ENCODE peak calls at places on chromosomes 1 and 21, in seven cellular contexts. One of them, this sample, is unnamed.
A peak's percentile ranks its signal among the peaks of the same experiment; 100 is the strongest.

GRCh38 chr1:113940365-113941244 is 11.5 kb downstream of the HIPK1 start:
- DNase-seq in endodermal cell: no peak
- DNase-seq in sigmoid colon: no peak
- DNase-seq in CD8-positive, alpha-beta memory T cell: peak; percentile 71
- DNase-seq in naive thymus-derived CD8-positive, alpha-beta T cell: no peak
- DNase-seq in hippocampal formation: no peak
- DNase-seq in GM04504: no peak
- DNase-seq in this sample: no peak

GRCh38 chr1:64513557-64513956 is 43.6 kb downstream of the CACHD1 start:
- DNase-seq in endodermal cell: no peak
- DNase-seq in sigmoid colon: no peak
- DNase-seq in CD8-positive, alpha-beta memory T cell: no peak
- DNase-seq in naive thymus-derived CD8-positive, alpha-beta T cell: no peak
- DNase-seq in hippocampal formation: no peak
- DNase-seq in GM04504: no peak
- DNase-seq in this sample: no peak

GRCh38 chr1:182713939-182714338 is 29.6 kb upstream of the RGS8 start:
- DNase-seq in endodermal cell: no peak
- DNase-seq in sigmoid colon: no peak
- DNase-seq in CD8-positive, alpha-beta memory T cell: no peak
- DNase-seq in naive thymus-derived CD8-positive, alpha-beta T cell: no peak
- DNase-seq in hippocampal formation: no peak
- DNase-seq in GM04504: no peak
- DNase-seq in this sample: no peak

GRCh38 chr1:239558992-239559391 is 172.6 kb downstream of the CHRM3 start:
- DNase-seq in endodermal cell: no peak
- DNase-seq in sigmoid colon: no peak
- DNase-seq in CD8-positive, alpha-beta memory T cell: no peak
- DNase-seq in naive thymus-derived CD8-positive, alpha-beta T cell: no peak
- DNase-seq in hippocampal formation: no peak
- DNase-seq in GM04504: no peak
- DNase-seq in this sample: peak; percentile 19

GRCh38 chr1:228283476-228284147 is 75.8 kb downstream of the OBSCN start:
- DNase-seq in endodermal cell: peak; percentile 31
- DNase-seq in sigmoid colon: peak; percentile 60
- DNase-seq in CD8-positive, alpha-beta memory T cell: no peak
- DNase-seq in naive thymus-derived CD8-positive, alpha-beta T cell: no peak
- DNase-seq in hippocampal formation: no peak
- DNase-seq in GM04504: no peak
- DNase-seq in this sample: no peak

GRCh38 chr1:30609336-30610280 is 113.8 kb downstream of the MATN1 start:
- DNase-seq in endodermal cell: peak; percentile 33
- DNase-seq in sigmoid colon: no peak
- DNase-seq in CD8-positive, alpha-beta memory T cell: no peak
- DNase-seq in naive thymus-derived CD8-positive, alpha-beta T cell: no peak
- DNase-seq in hippocampal formation: no peak
- DNase-seq in GM04504: no peak
- DNase-seq in this sample: no peak

GRCh38 chr1:30413606-30414005 is 309.8 kb downstream of the MATN1 start:
- DNase-seq in endodermal cell: peak; percentile 23
- DNase-seq in sigmoid colon: peak; percentile 36
- DNase-seq in CD8-positive, alpha-beta memory T cell: no peak
- DNase-seq in naive thymus-derived CD8-positive, alpha-beta T cell: no peak
- DNase-seq in hippocampal formation: no peak
- DNase-seq in GM04504: no peak
- DNase-seq in this sample: no peak

GRCh38 chr1:6785721-6786505 is 659 bp downstream of the CAMTA1 start:
- DNase-seq in endodermal cell: peak; percentile 74
- DNase-seq in sigmoid colon: peak; percentile 69
- DNase-seq in CD8-positive, alpha-beta memory T cell: peak; percentile 23
- DNase-seq in naive thymus-derived CD8-positive, alpha-beta T cell: peak; percentile 38
- DNase-seq in hippocampal formation: peak; percentile 36
- DNase-seq in GM04504: no peak
- DNase-seq in this sample: no peak

GRCh38 chr1:27071049-27071416 is 58.4 kb upstream of the TENT5B start:
- DNase-seq in endodermal cell: peak; percentile 64
- DNase-seq in sigmoid colon: no peak
- DNase-seq in CD8-positive, alpha-beta memory T cell: no peak
- DNase-seq in naive thymus-derived CD8-positive, alpha-beta T cell: no peak
- DNase-seq in hippocampal formation: peak; percentile 3
- DNase-seq in GM04504: peak; percentile 63
- DNase-seq in this sample: peak; percentile 40

GRCh38 chr1:177848577-177848976 is 121.3 kb downstream of the SEC16B start:
- DNase-seq in endodermal cell: no peak
- DNase-seq in sigmoid colon: no peak
- DNase-seq in CD8-positive, alpha-beta memory T cell: no peak
- DNase-seq in naive thymus-derived CD8-positive, alpha-beta T cell: no peak
- DNase-seq in hippocampal formation: no peak
- DNase-seq in GM04504: no peak
- DNase-seq in this sample: no peak

GRCh38 chr1:160459056-160459455 is 58.7 kb downstream of the VANGL2 start:
- DNase-seq in endodermal cell: no peak
- DNase-seq in sigmoid colon: no peak
- DNase-seq in CD8-positive, alpha-beta memory T cell: no peak
- DNase-seq in naive thymus-derived CD8-positive, alpha-beta T cell: no peak
- DNase-seq in hippocampal formation: no peak
- DNase-seq in GM04504: no peak
- DNase-seq in this sample: no peak

GRCh38 chr1:63701187-63701586 is 72.6 kb upstream of the ROR1 start:
- DNase-seq in endodermal cell: no peak
- DNase-seq in sigmoid colon: peak; percentile 37
- DNase-seq in CD8-positive, alpha-beta memory T cell: no peak
- DNase-seq in naive thymus-derived CD8-positive, alpha-beta T cell: no peak
- DNase-seq in hippocampal formation: no peak
- DNase-seq in GM04504: no peak
- DNase-seq in this sample: peak; percentile 47

GRCh38 chr21:44883250-44883649 is 9.8 kb upstream of the PTTG1IP start:
- DNase-seq in endodermal cell: no peak
- DNase-seq in sigmoid colon: no peak
- DNase-seq in CD8-positive, alpha-beta memory T cell: no peak
- DNase-seq in naive thymus-derived CD8-positive, alpha-beta T cell: no peak
- DNase-seq in hippocampal formation: no peak
- DNase-seq in GM04504: no peak
- DNase-seq in this sample: no peak

GRCh38 chr1:91281782-91282181 is 122.9 kb downstream of the HFM1 start:
- DNase-seq in endodermal cell: no peak
- DNase-seq in sigmoid colon: no peak
- DNase-seq in CD8-positive, alpha-beta memory T cell: no peak
- DNase-seq in naive thymus-derived CD8-positive, alpha-beta T cell: no peak
- DNase-seq in hippocampal formation: no peak
- DNase-seq in GM04504: no peak
- DNase-seq in this sample: no peak

GRCh38 chr1:96060621-96061020 is 661.0 kb upstream of the PTBP2 start:
- DNase-seq in endodermal cell: peak; percentile 57
- DNase-seq in sigmoid colon: no peak
- DNase-seq in CD8-positive, alpha-beta memory T cell: no peak
- DNase-seq in naive thymus-derived CD8-positive, alpha-beta T cell: no peak
- DNase-seq in hippocampal formation: no peak
- DNase-seq in GM04504: no peak
- DNase-seq in this sample: no peak

GRCh38 chr1:53698381-53698980 is 40.5 kb downstream of the GLIS1 start:
- DNase-seq in endodermal cell: no peak
- DNase-seq in sigmoid colon: no peak
- DNase-seq in CD8-positive, alpha-beta memory T cell: no peak
- DNase-seq in naive thymus-derived CD8-positive, alpha-beta T cell: no peak
- DNase-seq in hippocampal formation: no peak
- DNase-seq in GM04504: no peak
- DNase-seq in this sample: no peak

GRCh38 chr1:39540504-39541031 is 36.0 kb downstream of the PABPC4 start:
- DNase-seq in endodermal cell: no peak
- DNase-seq in sigmoid colon: peak; percentile 84
- DNase-seq in CD8-positive, alpha-beta memory T cell: no peak
- DNase-seq in naive thymus-derived CD8-positive, alpha-beta T cell: no peak
- DNase-seq in hippocampal formation: peak; percentile 55
- DNase-seq in GM04504: no peak
- DNase-seq in this sample: no peak

GRCh38 chr1:9279172-9279840 is 13.4 kb upstream of the SPSB1 start:
- DNase-seq in endodermal cell: no peak
- DNase-seq in sigmoid colon: no peak
- DNase-seq in CD8-positive, alpha-beta memory T cell: no peak
- DNase-seq in naive thymus-derived CD8-positive, alpha-beta T cell: no peak
- DNase-seq in hippocampal formation: no peak
- DNase-seq in GM04504: no peak
- DNase-seq in this sample: peak; percentile 83

GRCh38 chr1:216140650-216141547 is 282.3 kb downstream of the USH2A start:
- DNase-seq in endodermal cell: peak; percentile 59
- DNase-seq in sigmoid colon: no peak
- DNase-seq in CD8-positive, alpha-beta memory T cell: no peak
- DNase-seq in naive thymus-derived CD8-positive, alpha-beta T cell: no peak
- DNase-seq in hippocampal formation: no peak
- DNase-seq in GM04504: peak; percentile 26
- DNase-seq in this sample: no peak

GRCh38 chr1:37429038-37429437 is 45.3 kb upstream of the ZC3H12A start:
- DNase-seq in endodermal cell: no peak
- DNase-seq in sigmoid colon: no peak
- DNase-seq in CD8-positive, alpha-beta memory T cell: no peak
- DNase-seq in naive thymus-derived CD8-positive, alpha-beta T cell: no peak
- DNase-seq in hippocampal formation: no peak
- DNase-seq in GM04504: no peak
- DNase-seq in this sample: no peak

GRCh38 chr1:14822493-14822892 is 224.0 kb downstream of the KAZN start:
- DNase-seq in endodermal cell: no peak
- DNase-seq in sigmoid colon: no peak
- DNase-seq in CD8-positive, alpha-beta memory T cell: no peak
- DNase-seq in naive thymus-derived CD8-positive, alpha-beta T cell: no peak
- DNase-seq in hippocampal formation: no peak
- DNase-seq in GM04504: no peak
- DNase-seq in this sample: no peak

GRCh38 chr1:36224537-36225297 is 474 bp downstream of the THRAP3 start:
- DNase-seq in endodermal cell: peak; percentile 93
- DNase-seq in sigmoid colon: peak; percentile 92
- DNase-seq in CD8-positive, alpha-beta memory T cell: no peak
- DNase-seq in naive thymus-derived CD8-positive, alpha-beta T cell: no peak
- DNase-seq in hippocampal formation: no peak
- DNase-seq in GM04504: peak; percentile 79
- DNase-seq in this sample: peak; percentile 83

GRCh38 chr1:58899581-58900271 is 115.9 kb upstream of the JUN start:
- DNase-seq in endodermal cell: no peak
- DNase-seq in sigmoid colon: no peak
- DNase-seq in CD8-positive, alpha-beta memory T cell: no peak
- DNase-seq in naive thymus-derived CD8-positive, alpha-beta T cell: no peak
- DNase-seq in hippocampal formation: no peak
- DNase-seq in GM04504: no peak
- DNase-seq in this sample: peak; percentile 70

GRCh38 chr1:47523812-47524170 is 85.9 kb downstream of the FOXD2 start:
- DNase-seq in endodermal cell: peak; percentile 81
- DNase-seq in sigmoid colon: no peak
- DNase-seq in CD8-positive, alpha-beta memory T cell: no peak
- DNase-seq in naive thymus-derived CD8-positive, alpha-beta T cell: no peak
- DNase-seq in hippocampal formation: no peak
- DNase-seq in GM04504: no peak
- DNase-seq in this sample: no peak

GRCh38 chr1:155000475-155000724 is 2.2 kb upstream of the ZBTB7B start:
- DNase-seq in endodermal cell: no peak
- DNase-seq in sigmoid colon: no peak
- DNase-seq in CD8-positive, alpha-beta memory T cell: no peak
- DNase-seq in naive thymus-derived CD8-positive, alpha-beta T cell: no peak
- DNase-seq in hippocampal formation: no peak
- DNase-seq in GM04504: no peak
- DNase-seq in this sample: no peak

GRCh38 chr1:230215049-230215448 is 148.0 kb downstream of the GALNT2 start:
- DNase-seq in endodermal cell: peak; percentile 70
- DNase-seq in sigmoid colon: peak; percentile 87
- DNase-seq in CD8-positive, alpha-beta memory T cell: no peak
- DNase-seq in naive thymus-derived CD8-positive, alpha-beta T cell: no peak
- DNase-seq in hippocampal formation: peak; percentile 54
- DNase-seq in GM04504: no peak
- DNase-seq in this sample: peak; percentile 75

GRCh38 chr1:165075725-165076370 is 280.7 kb downstream of the LMX1A start:
- DNase-seq in endodermal cell: peak; percentile 83
- DNase-seq in sigmoid colon: no peak
- DNase-seq in CD8-positive, alpha-beta memory T cell: no peak
- DNase-seq in naive thymus-derived CD8-positive, alpha-beta T cell: no peak
- DNase-seq in hippocampal formation: no peak
- DNase-seq in GM04504: no peak
- DNase-seq in this sample: peak; percentile 24

GRCh38 chr1:192639607-192640368 is 3.8 kb downstream of the RGS13 start:
- DNase-seq in endodermal cell: no peak
- DNase-seq in sigmoid colon: no peak
- DNase-seq in CD8-positive, alpha-beta memory T cell: no peak
- DNase-seq in naive thymus-derived CD8-positive, alpha-beta T cell: no peak
- DNase-seq in hippocampal formation: no peak
- DNase-seq in GM04504: no peak
- DNase-seq in this sample: peak; percentile 36